ENCODE peak calls at places on chromosomes 12 and 14, in four cellular contexts. Z is HepG2, V is GM12878, R is H1. W is an unnamed sample.
A peak's percentile ranks its signal among the peaks of the same experiment; 100 is the strongest.

GRCh38 chr12:56186957-56187356 is 2.3 kb downstream of the SMARCC2 start:
- DNase-seq in R (no peak), V (no peak), Z (no peak), W (no peak)

GRCh38 chr12:1093166-1093751 is 102.2 kb downstream of the ERC1 start:
- DNase-seq in Z (peak; percentile 71), V (no peak), R (no peak), W (peak; percentile 74)

GRCh38 chr14:91848602-91849001 is 18.7 kb downstream of the TC2N start:
- DNase-seq in V (no peak), Z (no peak), R (no peak), W (no peak)

GRCh38 chr14:35332517-35333346 is 40.5 kb downstream of the PSMA6 start:
- DNase-seq in V (no peak), R (peak; percentile 45), Z (no peak), W (no peak)

GRCh38 chr12:131832393-131833231 is 4.4 kb downstream of the MMP17 start:
- DNase-seq in R (no peak), Z (no peak), V (no peak), W (no peak)

GRCh38 chr14:56413721-56414120 is 165.9 kb upstream of the TMEM260 start:
- DNase-seq in R (no peak), V (no peak), Z (no peak), W (no peak)

GRCh38 chr12:109606261-109607028 is 32.9 kb downstream of the MVK start:
- DNase-seq in Z (peak; percentile 66), V (no peak), R (peak; percentile 68), W (no peak)

GRCh38 chr12:43758247-43758727 is 303 bp downstream of the PUS7L start:
- DNase-seq in V (peak; percentile 17), R (peak; percentile 56), Z (peak; percentile 37), W (peak; percentile 3)

GRCh38 chr14:35940291-35940690 is 114.2 kb downstream of the BRMS1L start:
- DNase-seq in R (no peak), Z (no peak), V (peak; percentile 73), W (no peak)

GRCh38 chr12:879641-880040 is 69.9 kb downstream of the RAD52 start:
- DNase-seq in R (no peak), Z (no peak), V (no peak), W (no peak)

GRCh38 chr14:99432491-99432890 is 48.2 kb downstream of the SETD3 start:
- DNase-seq in V (no peak), R (no peak), Z (no peak), W (no peak)

GRCh38 chr14:70654609-70655008 is 12.9 kb downstream of the TTC9 start:
- DNase-seq in Z (no peak), V (peak; percentile 69), R (no peak), W (no peak)

GRCh38 chr12:105279460-105280056 is 43.6 kb upstream of the APPL2 start:
- DNase-seq in R (peak; percentile 56), Z (peak; percentile 22), V (no peak), W (no peak)

GRCh38 chr12:92739099-92739498 is 36.3 kb downstream of the PLEKHG7 start:
- DNase-seq in R (no peak), Z (no peak), V (no peak), W (no peak)

GRCh38 chr12:67534671-67535070 is 113.9 kb upstream of the DYRK2 start:
- DNase-seq in R (no peak), V (no peak), Z (no peak), W (no peak)

GRCh38 chr12:104669057-104669770 is 212.5 kb downstream of the CHST11 start:
- DNase-seq in Z (no peak), V (no peak), R (no peak), W (no peak)

GRCh38 chr14:60656755-60657608 is 7.7 kb upstream of the SIX1 start:
- DNase-seq in V (peak; percentile 31), R (peak; percentile 87), Z (peak; percentile 58), W (no peak)

GRCh38 chr12:121400332-121401139 is 618 bp downstream of the RNF34 start:
- DNase-seq in V (peak; percentile 56), R (no peak), Z (peak; percentile 43), W (peak; percentile 28)

GRCh38 chr14:98906123-98906995 is 365.6 kb downstream of the BCL11B start:
- DNase-seq in Z (peak; percentile 3), R (no peak), V (no peak), W (no peak)

GRCh38 chr14:74240794-74241610 is 1.8 kb downstream of the VSX2 start:
- DNase-seq in R (peak; percentile 81), V (no peak), Z (no peak), W (no peak)

GRCh38 chr14:67566908-67567307 is 33.2 kb downstream of the PIGH start:
- DNase-seq in Z (no peak), V (no peak), R (no peak), W (peak; percentile 25)

GRCh38 chr12:46386360-46386867 is 13.8 kb upstream of the SLC38A2 start:
- DNase-seq in V (no peak), R (no peak), Z (peak; percentile 94), W (no peak)

GRCh38 chr12:28568709-28569108 is 378.5 kb downstream of the CCDC91 start:
- DNase-seq in V (no peak), Z (no peak), R (no peak), W (no peak)

GRCh38 chr12:22529281-22530060 is 14.9 kb downstream of the C2CD5 start:
- DNase-seq in V (no peak), R (no peak), Z (peak; percentile 59), W (peak; percentile 18)

GRCh38 chr12:18895946-18896345 is 158.0 kb downstream of the CAPZA3 start:
- DNase-seq in R (peak; percentile 53), Z (no peak), V (no peak), W (peak; percentile 95)

GRCh38 chr12:46219892-46220655 is 48.8 kb downstream of the SLC38A1 start:
- DNase-seq in Z (peak; percentile 30), V (no peak), R (no peak), W (no peak)

GRCh38 chr14:61661471-61661988 is 33.8 kb upstream of the HIF1A start:
- DNase-seq in V (peak; percentile 69), Z (no peak), R (no peak), W (no peak)

GRCh38 chr12:15049456-15050153 is 76.8 kb downstream of the PDE6H start:
- DNase-seq in Z (no peak), R (no peak), V (no peak), W (no peak)

DNA sequence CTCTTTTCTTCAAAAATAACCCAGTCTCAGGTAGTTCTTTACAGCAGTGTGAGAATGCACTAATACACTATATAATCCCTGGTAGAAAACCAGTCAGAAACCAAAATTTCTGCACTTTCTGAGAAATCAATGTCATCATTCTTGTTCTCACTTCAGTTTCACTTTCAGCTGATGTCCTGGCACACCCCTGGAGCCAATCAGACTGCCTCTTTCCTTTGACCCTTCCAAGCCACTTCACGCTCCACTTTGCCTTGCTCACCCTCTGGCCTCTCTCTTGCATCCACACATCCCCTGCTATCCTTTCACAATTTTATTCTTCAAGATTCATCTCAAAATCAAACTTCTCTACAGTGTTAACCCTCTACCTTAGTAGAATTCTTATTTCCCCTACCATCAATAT is 181.1 kb downstream of the ASCL1 start:
- DNase-seq in R (no peak), Z (no peak), V (no peak), W (no peak)
- TF ChIP-seq SUZ12 in R (no peak), Z (no peak), V (no peak), W (no peak)

DNA sequence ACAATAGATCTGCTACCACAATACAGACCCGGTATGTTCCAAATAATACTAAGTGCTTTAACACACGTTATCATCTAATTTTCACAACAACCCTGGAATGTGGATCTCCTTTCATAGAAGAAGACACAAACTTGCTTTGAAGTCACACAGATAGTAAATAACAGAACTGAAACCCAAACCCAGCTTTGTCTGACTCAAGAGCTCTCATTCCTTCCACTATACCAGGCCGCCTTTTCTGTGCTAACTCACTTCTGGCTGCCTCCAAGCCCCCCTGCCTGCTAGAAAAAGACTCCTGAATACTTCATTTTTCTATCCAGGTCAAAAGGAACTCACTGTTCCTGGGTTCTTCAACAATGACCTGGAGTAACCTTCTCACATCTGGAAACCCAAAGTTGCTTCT is 37.8 kb downstream of the PRPF40B start:
- DNase-seq in V (no peak), R (no peak), Z (no peak), W (no peak)
- H3K4me1 ChIP-seq in V (peaks cover 57% of the 10 kb centered on the region), R (peaks cover 5% of the 10 kb centered on the region), Z (peaks cover 15% of the 10 kb centered on the region), W (peaks cover 14% of the 10 kb centered on the region)

GRCh38 chr12:54426690-54427089 is 7.6 kb upstream of the ITGA5 start:
- DNase-seq in V (no peak), Z (no peak), R (no peak), W (no peak)
- H3K9ac ChIP-seq in V (no peak overlapping the region), Z (no peak overlapping the region), R (no peak overlapping the region), W (no peak overlapping the region)

DNA sequence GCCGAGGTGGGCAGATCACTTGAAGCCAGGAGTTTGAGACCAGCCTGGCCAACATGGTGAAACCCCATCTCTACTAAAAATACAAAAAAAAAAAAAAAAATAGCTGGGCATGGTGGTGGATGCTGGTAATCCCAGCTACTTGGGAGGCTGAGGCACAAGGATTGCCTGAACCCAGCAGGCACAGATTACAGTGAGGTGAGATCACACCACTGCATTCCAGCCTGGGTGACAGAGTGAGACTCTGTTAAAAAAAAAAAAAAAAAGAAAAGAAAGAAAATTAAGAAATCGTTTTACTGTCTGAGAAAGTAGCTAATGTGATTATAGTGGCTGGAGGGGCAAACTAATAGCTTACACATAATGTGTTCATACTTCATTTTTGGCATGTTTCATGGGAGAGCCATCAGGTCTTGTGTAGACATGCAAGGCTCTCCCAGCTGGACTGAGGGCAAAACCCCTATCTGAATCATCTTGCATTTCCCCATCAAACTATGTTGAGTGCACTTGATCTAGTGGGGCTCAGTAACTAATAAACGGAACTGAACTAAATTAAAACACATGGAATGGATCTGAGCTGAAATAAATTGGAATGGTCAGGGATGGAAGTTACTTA is 16.2 kb downstream of the KIF21A start:
- DNase-seq in V (no peak), Z (no peak), R (no peak), W (no peak)
- TF ChIP-seq SUZ12 in V (no peak), Z (no peak), R (no peak), W (no peak)

GRCh38 chr12:90065301-90065801 is 356.7 kb upstream of the ATP2B1 start:
- DNase-seq in V (no peak), Z (no peak), R (no peak), W (no peak)

GRCh38 chr12:90061834-90062233 is 353.2 kb upstream of the ATP2B1 start:
- DNase-seq in R (no peak), V (no peak), Z (no peak), W (no peak)

GRCh38 chr12:90062799-90063198 is 354.2 kb upstream of the ATP2B1 start:
- DNase-seq in Z (peak; percentile 5), R (no peak), V (no peak), W (no peak)

GRCh38 chr12:90067791-90068190 is 359.2 kb upstream of the ATP2B1 start:
- DNase-seq in V (no peak), R (no peak), Z (no peak), W (no peak)

GRCh38 chr12:90064759-90065158 is 356.1 kb upstream of the ATP2B1 start:
- DNase-seq in V (no peak), R (no peak), Z (no peak), W (no peak)
- H3K4me1 ChIP-seq in V (no peaks in the 10 kb centered on the region), R (no peaks in the 10 kb centered on the region), Z (no peaks in the 10 kb centered on the region), W (no peaks in the 10 kb centered on the region)

W was measured in NT2/D1.